ENCODE peak calls at places on chromosomes 2 and 18, in eight cellular contexts. X is heart right ventricle, J is breast epithelium, B is tibial artery, C is AG04450, A is stomach, Q is left lung, I is right cardiac atrium. P is an unnamed sample.

GRCh38 chr2:73762571-73762970 is 17.3 kb downstream of the DUSP11 start:
- DNase-seq in J (no peak), I (no peak), A (no peak), X (no peak), C (no peak), Q (no peak), B (no peak), P (no peak)

GRCh38 chr2:240573516-240574385 is 5.5 kb downstream of the RNPEPL1 start:
- DNase-seq in A (no peak), J (no peak), C (no peak), I (peak; percentile 11), B (no peak), Q (no peak), X (peak; percentile 9), P (peak; percentile 41)

GRCh38 chr2:30421551-30422436 is 25.3 kb upstream of the LCLAT1 start:
- DNase-seq in B (no peak), Q (no peak), J (no peak), A (no peak), I (no peak), X (no peak), C (no peak), P (no peak)

GRCh38 chr2:201665420-201666158 is 22.3 kb upstream of the TMEM237 start:
- DNase-seq in A (no peak), I (no peak), C (no peak), X (no peak), Q (no peak), B (no peak), J (no peak), P (no peak)

GRCh38 chr2:148058641-148059040 is 37.8 kb downstream of the MBD5 start:
- DNase-seq in Q (no peak), C (peak; percentile 3), B (no peak), J (no peak), A (no peak), I (no peak), X (no peak), P (no peak)

GRCh38 chr2:53859354-53860159 is at the start of gene GPR75:
- DNase-seq in B (no peak), I (peak; percentile 47), X (peak; percentile 45), Q (no peak), J (peak; percentile 57), A (peak; percentile 35), C (no peak), P (peak; percentile 53)

GRCh38 chr2:85433511-85434089 is 15.1 kb downstream of the SH2D6 start:
- DNase-seq in I (peak; percentile 90), B (peak; percentile 92), Q (peak; percentile 75), X (peak; percentile 82), C (peak; percentile 93), A (peak; percentile 83), J (peak; percentile 72), P (peak; percentile 70)

GRCh38 chr18:25830787-25831186 is 259.6 kb downstream of the SS18 start:
- DNase-seq in C (peak; percentile 38), J (no peak), X (peak; percentile 26), Q (no peak), I (peak; percentile 72), A (peak; percentile 34), B (peak; percentile 76), P (no peak)

GRCh38 chr2:178796079-178796677 is 11.0 kb downstream of the TTN start:
- DNase-seq in A (no peak), X (no peak), Q (no peak), C (peak; percentile 4), B (no peak), I (no peak), J (no peak), P (no peak)

GRCh38 chr2:212841426-212841825 is 302.8 kb upstream of the ERBB4 start:
- DNase-seq in B (no peak), X (no peak), J (no peak), I (no peak), C (no peak), A (no peak), Q (no peak), P (no peak)

GRCh38 chr2:209316141-209316540 is 107.7 kb upstream of the MAP2 start:
- DNase-seq in X (no peak), I (no peak), A (no peak), J (no peak), C (no peak), Q (no peak), B (no peak), P (no peak)

GRCh38 chr2:181411105-181411849 is 45.9 kb upstream of the ITGA4 start:
- DNase-seq in I (no peak), B (no peak), J (no peak), A (no peak), C (no peak), X (peak; percentile 7), Q (no peak), P (no peak)

GRCh38 chr18:80009661-80010550 is 21.5 kb upstream of the TXNL4A start:
- DNase-seq in Q (peak; percentile 84), I (peak; percentile 80), C (peak; percentile 85), J (peak; percentile 87), A (peak; percentile 28), B (peak; percentile 92), X (peak; percentile 66), P (no peak)
- H3K9me3 ChIP-seq in Q (no peaks in the 10 kb centered on the region), I (no peaks in the 10 kb centered on the region), C (peaks cover 16% of the 10 kb centered on the region), J (peaks cover 45% of the 10 kb centered on the region), A (peaks cover 62% of the 10 kb centered on the region), B (peaks cover 20% of the 10 kb centered on the region), X (no peaks in the 10 kb centered on the region), P (peaks cover 8% of the 10 kb centered on the region)

GRCh38 chr2:45542013-45542412 is 69.1 kb downstream of the SRBD1 start:
- DNase-seq in C (no peak), Q (no peak), X (no peak), I (no peak), J (no peak), A (no peak), B (no peak), P (no peak)

GRCh38 chr2:45540942-45541341 is 70.1 kb downstream of the SRBD1 start:
- DNase-seq in J (no peak), X (no peak), I (no peak), C (no peak), Q (no peak), A (no peak), B (no peak), P (no peak)

GRCh38 chr2:45543257-45543656 is 67.8 kb downstream of the SRBD1 start:
- DNase-seq in C (no peak), I (no peak), J (no peak), Q (no peak), X (no peak), A (no peak), B (no peak), P (no peak)

GRCh38 chr2:45541450-45541849 is 69.6 kb downstream of the SRBD1 start:
- DNase-seq in J (no peak), B (no peak), C (no peak), Q (no peak), X (no peak), A (no peak), I (no peak), P (no peak)
- H3K9me3 ChIP-seq in J (peaks cover 14% of the 10 kb centered on the region), B (peaks cover 7% of the 10 kb centered on the region), C (peaks cover 16% of the 10 kb centered on the region), Q (no peaks in the 10 kb centered on the region), X (no peaks in the 10 kb centered on the region), A (peaks cover 15% of the 10 kb centered on the region), I (no peaks in the 10 kb centered on the region), P (peaks cover 9% of the 10 kb centered on the region)

GRCh38 chr2:27582129-27582694 is 630 bp upstream of the ZNF512 start:
- DNase-seq in I (no peak), C (no peak), J (no peak), X (no peak), A (no peak), B (no peak), Q (no peak), P (no peak)

GRCh38 chr2:27583390-27583915 is 611 bp downstream of the ZNF512 start:
- DNase-seq in C (no peak), A (no peak), Q (no peak), I (no peak), J (no peak), B (no peak), X (no peak), P (no peak)

GRCh38 chr2:27584597-27584996 is 1.8 kb downstream of the ZNF512 start:
- DNase-seq in B (no peak), I (no peak), J (no peak), Q (no peak), C (no peak), A (no peak), X (no peak), P (no peak)

GRCh38 chr2:27581417-27582128 is 1.3 kb upstream of the ZNF512 start:
- DNase-seq in B (no peak), J (no peak), A (no peak), Q (no peak), C (no peak), I (no peak), X (no peak), P (no peak)

DNA sequence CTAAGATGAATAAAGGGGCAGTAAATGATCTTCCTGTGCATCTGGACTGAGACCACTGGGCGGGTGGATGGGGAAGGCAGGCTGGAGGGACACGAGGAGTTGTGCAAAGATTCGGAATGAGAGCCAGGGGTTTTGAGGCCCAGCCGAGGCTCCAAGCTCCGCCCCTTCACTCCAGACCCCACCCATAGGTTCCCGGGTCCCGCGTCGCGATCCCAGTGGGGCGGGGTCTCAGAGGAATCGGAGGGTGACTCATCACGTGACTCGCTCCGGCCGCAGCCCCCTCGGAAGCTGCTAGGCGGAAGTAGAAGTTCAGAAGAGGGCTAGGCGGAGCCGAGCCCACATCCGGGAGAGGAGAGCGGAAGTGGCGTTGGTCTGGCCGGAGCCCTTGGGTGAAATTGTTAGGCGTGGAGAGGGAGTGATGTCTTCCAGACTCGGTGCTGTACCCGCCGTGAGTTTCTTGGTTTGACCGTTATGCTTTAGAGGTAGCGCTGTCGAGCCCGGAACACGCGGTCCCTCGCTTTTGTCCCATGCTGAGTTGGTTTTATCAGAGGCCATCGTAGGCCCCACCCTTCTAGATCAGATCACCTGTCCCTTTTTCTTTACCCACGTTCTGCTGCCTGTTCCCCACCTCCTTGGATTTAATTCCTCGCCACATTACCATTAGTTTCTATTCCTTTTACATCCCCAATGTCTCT is at the start of gene ZNF512:
- DNase-seq in J (peak; percentile 75), X (peak; percentile 89), C (peak; percentile 79), I (peak; percentile 94), B (peak; percentile 94), A (peak; percentile 84), Q (peak; percentile 93), P (peak; percentile 95)
- H3K9me3 ChIP-seq in J (peaks cover 14% of the 10 kb centered on the region), X (no peaks in the 10 kb centered on the region), C (no peaks in the 10 kb centered on the region), I (no peaks in the 10 kb centered on the region), B (peaks cover 26% of the 10 kb centered on the region), A (peaks cover 32% of the 10 kb centered on the region), Q (no peaks in the 10 kb centered on the region), P (no peaks in the 10 kb centered on the region)

GRCh38 chr2:120514521-120514920 is 168.6 kb downstream of the INHBB start:
- DNase-seq in B (no peak), Q (peak; percentile 34), C (no peak), I (no peak), J (no peak), X (no peak), A (no peak), P (no peak)
- H3K9me3 ChIP-seq in B (no peaks in the 10 kb centered on the region), Q (no peaks in the 10 kb centered on the region), C (no peaks in the 10 kb centered on the region), I (no peaks in the 10 kb centered on the region), J (no peaks in the 10 kb centered on the region), X (no peaks in the 10 kb centered on the region), A (no peaks in the 10 kb centered on the region), P (no peaks in the 10 kb centered on the region)